ENCODE peak calls at places on chromosomes 16 and 17, in nine cellular contexts. One of them, this sample, is unnamed.

GRCh38 chr17:45431531-45432404 is 902 bp downstream of the ARHGAP27 start:
- DNase-seq in lower lobe of right lung: peak
- DNase-seq in HFF-Myc: no peak
- DNase-seq in GM12865: peak
- DNase-seq in AG04450: no peak
- DNase-seq in left ventricle myocardium inferior: peak
- DNase-seq in astrocyte of the cerebellum: no peak
- DNase-seq in heart left ventricle: peak
- DNase-seq in fibroblast of lung: no peak
- DNase-seq in this sample: no peak

GRCh38 chr16:22968931-22969330 is 155.0 kb downstream of the HS3ST2 start:
- DNase-seq in AG04450: no peak
- DNase-seq in left ventricle myocardium inferior: no peak
- DNase-seq in heart left ventricle: no peak
- DNase-seq in GM12865: no peak
- DNase-seq in HFF-Myc: no peak
- DNase-seq in fibroblast of lung: no peak
- DNase-seq in lower lobe of right lung: no peak
- DNase-seq in astrocyte of the cerebellum: no peak
- DNase-seq in this sample: no peak

GRCh38 chr16:64489449-64489848 is 632.4 kb downstream of the CDH11 start:
- DNase-seq in lower lobe of right lung: no peak
- DNase-seq in fibroblast of lung: no peak
- DNase-seq in GM12865: no peak
- DNase-seq in left ventricle myocardium inferior: no peak
- DNase-seq in HFF-Myc: no peak
- DNase-seq in astrocyte of the cerebellum: no peak
- DNase-seq in AG04450: no peak
- DNase-seq in heart left ventricle: no peak
- DNase-seq in this sample: no peak

GRCh38 chr16:49009204-49009603 is 272.4 kb downstream of the CBLN1 start:
- DNase-seq in astrocyte of the cerebellum: no peak
- DNase-seq in fibroblast of lung: no peak
- DNase-seq in heart left ventricle: no peak
- DNase-seq in left ventricle myocardium inferior: no peak
- DNase-seq in lower lobe of right lung: no peak
- DNase-seq in HFF-Myc: no peak
- DNase-seq in AG04450: no peak
- DNase-seq in GM12865: no peak
- DNase-seq in this sample: no peak

GRCh38 chr16:26787924-26788323 is 278.8 kb upstream of the C16orf82 start:
- DNase-seq in lower lobe of right lung: no peak
- DNase-seq in AG04450: no peak
- DNase-seq in GM12865: peak
- DNase-seq in HFF-Myc: no peak
- DNase-seq in left ventricle myocardium inferior: no peak
- DNase-seq in astrocyte of the cerebellum: no peak
- DNase-seq in fibroblast of lung: no peak
- DNase-seq in heart left ventricle: no peak
- DNase-seq in this sample: no peak

GRCh38 chr16:53643474-53643873 is 60.2 kb downstream of the RPGRIP1L start:
- DNase-seq in left ventricle myocardium inferior: no peak
- DNase-seq in fibroblast of lung: no peak
- DNase-seq in HFF-Myc: no peak
- DNase-seq in heart left ventricle: no peak
- DNase-seq in astrocyte of the cerebellum: no peak
- DNase-seq in AG04450: no peak
- DNase-seq in lower lobe of right lung: no peak
- DNase-seq in GM12865: peak
- DNase-seq in this sample: no peak

GRCh38 chr16:57045694-57046381 is 46.5 kb upstream of the CPNE2 start:
- DNase-seq in left ventricle myocardium inferior: peak
- DNase-seq in heart left ventricle: peak
- DNase-seq in astrocyte of the cerebellum: peak
- DNase-seq in HFF-Myc: no peak
- DNase-seq in fibroblast of lung: peak
- DNase-seq in GM12865: peak
- DNase-seq in AG04450: peak
- DNase-seq in lower lobe of right lung: peak
- DNase-seq in this sample: no peak

GRCh38 chr17:48134912-48135480 is 27.4 kb downstream of the SNX11 start:
- DNase-seq in left ventricle myocardium inferior: no peak
- DNase-seq in HFF-Myc: no peak
- DNase-seq in fibroblast of lung: no peak
- DNase-seq in heart left ventricle: no peak
- DNase-seq in AG04450: no peak
- DNase-seq in lower lobe of right lung: no peak
- DNase-seq in GM12865: no peak
- DNase-seq in astrocyte of the cerebellum: no peak
- DNase-seq in this sample: no peak

GRCh38 chr16:88703486-88704309 is 2.5 kb downstream of the RNF166 start:
- DNase-seq in lower lobe of right lung: peak
- DNase-seq in heart left ventricle: peak
- DNase-seq in astrocyte of the cerebellum: no peak
- DNase-seq in fibroblast of lung: no peak
- DNase-seq in GM12865: peak
- DNase-seq in left ventricle myocardium inferior: peak
- DNase-seq in HFF-Myc: no peak
- DNase-seq in AG04450: no peak
- DNase-seq in this sample: no peak

GRCh38 chr17:9356488-9356911 is 219.1 kb downstream of the STX8 start:
- DNase-seq in AG04450: no peak
- DNase-seq in left ventricle myocardium inferior: no peak
- DNase-seq in HFF-Myc: no peak
- DNase-seq in fibroblast of lung: no peak
- DNase-seq in lower lobe of right lung: peak
- DNase-seq in GM12865: peak
- DNase-seq in heart left ventricle: no peak
- DNase-seq in astrocyte of the cerebellum: no peak
- DNase-seq in this sample: no peak

GRCh38 chr16:19431636-19432340 is 14.1 kb downstream of the TMC5 start:
- DNase-seq in HFF-Myc: no peak
- DNase-seq in heart left ventricle: no peak
- DNase-seq in left ventricle myocardium inferior: no peak
- DNase-seq in lower lobe of right lung: no peak
- DNase-seq in astrocyte of the cerebellum: no peak
- DNase-seq in AG04450: no peak
- DNase-seq in fibroblast of lung: no peak
- DNase-seq in GM12865: no peak
- DNase-seq in this sample: no peak

GRCh38 chr17:11814655-11815262 is 182.5 kb downstream of the ZNF18 start:
- DNase-seq in AG04450: no peak
- DNase-seq in HFF-Myc: no peak
- DNase-seq in lower lobe of right lung: no peak
- DNase-seq in astrocyte of the cerebellum: peak
- DNase-seq in left ventricle myocardium inferior: no peak
- DNase-seq in GM12865: no peak
- DNase-seq in heart left ventricle: no peak
- DNase-seq in fibroblast of lung: no peak
- DNase-seq in this sample: no peak

GRCh38 chr16:59210955-59211541 is 476.9 kb upstream of the GOT2 start:
- DNase-seq in lower lobe of right lung: no peak
- DNase-seq in GM12865: no peak
- DNase-seq in heart left ventricle: no peak
- DNase-seq in astrocyte of the cerebellum: peak
- DNase-seq in fibroblast of lung: peak
- DNase-seq in HFF-Myc: no peak
- DNase-seq in left ventricle myocardium inferior: no peak
- DNase-seq in AG04450: no peak
- DNase-seq in this sample: peak

GRCh38 chr17:16448490-16448889 is 33.1 kb downstream of the TRPV2 start:
- DNase-seq in GM12865: no peak
- DNase-seq in HFF-Myc: no peak
- DNase-seq in lower lobe of right lung: no peak
- DNase-seq in left ventricle myocardium inferior: no peak
- DNase-seq in AG04450: no peak
- DNase-seq in fibroblast of lung: no peak
- DNase-seq in astrocyte of the cerebellum: no peak
- DNase-seq in heart left ventricle: no peak
- DNase-seq in this sample: no peak

GRCh38 chr16:66881014-66881417 is 701 bp downstream of the PDP2 start:
- DNase-seq in heart left ventricle: peak
- DNase-seq in lower lobe of right lung: no peak
- DNase-seq in astrocyte of the cerebellum: no peak
- DNase-seq in HFF-Myc: no peak
- DNase-seq in left ventricle myocardium inferior: no peak
- DNase-seq in fibroblast of lung: no peak
- DNase-seq in GM12865: peak
- DNase-seq in AG04450: no peak
- DNase-seq in this sample: no peak

GRCh38 chr16:25110392-25110947 is 1.1 kb upstream of the LCMT1 start:
- DNase-seq in left ventricle myocardium inferior: no peak
- DNase-seq in HFF-Myc: no peak
- DNase-seq in heart left ventricle: no peak
- DNase-seq in AG04450: no peak
- DNase-seq in astrocyte of the cerebellum: no peak
- DNase-seq in GM12865: peak
- DNase-seq in fibroblast of lung: peak
- DNase-seq in lower lobe of right lung: no peak
- DNase-seq in this sample: no peak

GRCh38 chr16:25106567-25107465 is 4.7 kb upstream of the LCMT1 start:
- DNase-seq in left ventricle myocardium inferior: peak
- DNase-seq in AG04450: peak
- DNase-seq in heart left ventricle: peak
- DNase-seq in HFF-Myc: peak
- DNase-seq in astrocyte of the cerebellum: peak
- DNase-seq in GM12865: peak
- DNase-seq in lower lobe of right lung: peak
- DNase-seq in fibroblast of lung: peak
- DNase-seq in this sample: peak

GRCh38 chr16:25109643-25110042 is 1.9 kb upstream of the LCMT1 start:
- DNase-seq in HFF-Myc: peak
- DNase-seq in GM12865: no peak
- DNase-seq in astrocyte of the cerebellum: peak
- DNase-seq in lower lobe of right lung: no peak
- DNase-seq in heart left ventricle: peak
- DNase-seq in AG04450: peak
- DNase-seq in left ventricle myocardium inferior: no peak
- DNase-seq in fibroblast of lung: peak
- DNase-seq in this sample: peak

GRCh38 chr16:25107466-25107792 is 4.1 kb upstream of the LCMT1 start:
- DNase-seq in GM12865: no peak
- DNase-seq in lower lobe of right lung: no peak
- DNase-seq in fibroblast of lung: no peak
- DNase-seq in AG04450: no peak
- DNase-seq in astrocyte of the cerebellum: no peak
- DNase-seq in HFF-Myc: no peak
- DNase-seq in heart left ventricle: no peak
- DNase-seq in left ventricle myocardium inferior: no peak
- DNase-seq in this sample: no peak

DNA sequence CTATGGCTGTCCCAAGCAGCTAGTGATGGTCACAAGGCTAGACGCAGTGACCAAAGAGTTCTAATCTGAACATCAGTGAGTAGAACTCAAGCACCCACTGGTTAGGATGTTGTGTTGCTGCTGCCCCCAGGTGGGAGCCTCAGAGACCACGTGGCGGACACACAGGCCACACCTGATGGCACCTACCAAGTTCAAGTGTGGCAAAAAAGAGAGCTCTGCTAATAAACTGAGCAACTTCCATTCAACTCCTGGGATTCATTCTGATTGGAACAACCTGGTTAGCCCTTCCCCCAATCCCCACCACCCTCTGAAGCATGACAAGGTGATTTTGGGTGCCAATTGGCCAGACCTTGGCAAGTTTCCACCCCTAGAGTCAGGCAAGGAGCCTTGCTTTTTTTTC is 3.5 kb upstream of the LCMT1 start:
- DNase-seq in left ventricle myocardium inferior: no peak
- DNase-seq in GM12865: peak
- DNase-seq in HFF-Myc: no peak
- DNase-seq in heart left ventricle: no peak
- DNase-seq in fibroblast of lung: no peak
- DNase-seq in lower lobe of right lung: no peak
- DNase-seq in AG04450: no peak
- DNase-seq in astrocyte of the cerebellum: no peak
- DNase-seq in this sample: no peak
- H3K4me3 ChIP-seq in left ventricle myocardium inferior: no peak
- H3K4me3 ChIP-seq in GM12865: no peak
- H3K4me3 ChIP-seq in HFF-Myc: no peak
- H3K4me3 ChIP-seq in heart left ventricle: no peak
- H3K4me3 ChIP-seq in fibroblast of lung: no peak
- H3K4me3 ChIP-seq in lower lobe of right lung: no peak
- H3K4me3 ChIP-seq in AG04450: no peak
- H3K4me3 ChIP-seq in astrocyte of the cerebellum: no peak
- H3K4me3 ChIP-seq in this sample: no peak

GRCh38 chr16:11669380-11670146 is 1.3 kb downstream of the SNN start:
- DNase-seq in left ventricle myocardium inferior: peak
- DNase-seq in astrocyte of the cerebellum: no peak
- DNase-seq in GM12865: peak
- DNase-seq in fibroblast of lung: peak
- DNase-seq in AG04450: no peak
- DNase-seq in lower lobe of right lung: peak
- DNase-seq in HFF-Myc: no peak
- DNase-seq in heart left ventricle: peak
- DNase-seq in this sample: no peak
- H3K4me3 ChIP-seq in left ventricle myocardium inferior: peak
- H3K4me3 ChIP-seq in astrocyte of the cerebellum: peak
- H3K4me3 ChIP-seq in GM12865: peak
- H3K4me3 ChIP-seq in fibroblast of lung: peak
- H3K4me3 ChIP-seq in AG04450: peak
- H3K4me3 ChIP-seq in lower lobe of right lung: peak
- H3K4me3 ChIP-seq in HFF-Myc: peak
- H3K4me3 ChIP-seq in heart left ventricle: peak
- H3K4me3 ChIP-seq in this sample: peak

GRCh38 chr16:28293589-28293935 is 1.2 kb downstream of the SBK1 start:
- DNase-seq in astrocyte of the cerebellum: no peak
- DNase-seq in GM12865: no peak
- DNase-seq in lower lobe of right lung: no peak
- DNase-seq in heart left ventricle: no peak
- DNase-seq in HFF-Myc: no peak
- DNase-seq in fibroblast of lung: no peak
- DNase-seq in left ventricle myocardium inferior: no peak
- DNase-seq in AG04450: no peak
- DNase-seq in this sample: no peak
- H3K4me3 ChIP-seq in astrocyte of the cerebellum: no peak
- H3K4me3 ChIP-seq in GM12865: no peak
- H3K4me3 ChIP-seq in lower lobe of right lung: peak
- H3K4me3 ChIP-seq in heart left ventricle: no peak
- H3K4me3 ChIP-seq in HFF-Myc: no peak
- H3K4me3 ChIP-seq in fibroblast of lung: no peak
- H3K4me3 ChIP-seq in left ventricle myocardium inferior: no peak
- H3K4me3 ChIP-seq in AG04450: no peak
- H3K4me3 ChIP-seq in this sample: no peak

DNA sequence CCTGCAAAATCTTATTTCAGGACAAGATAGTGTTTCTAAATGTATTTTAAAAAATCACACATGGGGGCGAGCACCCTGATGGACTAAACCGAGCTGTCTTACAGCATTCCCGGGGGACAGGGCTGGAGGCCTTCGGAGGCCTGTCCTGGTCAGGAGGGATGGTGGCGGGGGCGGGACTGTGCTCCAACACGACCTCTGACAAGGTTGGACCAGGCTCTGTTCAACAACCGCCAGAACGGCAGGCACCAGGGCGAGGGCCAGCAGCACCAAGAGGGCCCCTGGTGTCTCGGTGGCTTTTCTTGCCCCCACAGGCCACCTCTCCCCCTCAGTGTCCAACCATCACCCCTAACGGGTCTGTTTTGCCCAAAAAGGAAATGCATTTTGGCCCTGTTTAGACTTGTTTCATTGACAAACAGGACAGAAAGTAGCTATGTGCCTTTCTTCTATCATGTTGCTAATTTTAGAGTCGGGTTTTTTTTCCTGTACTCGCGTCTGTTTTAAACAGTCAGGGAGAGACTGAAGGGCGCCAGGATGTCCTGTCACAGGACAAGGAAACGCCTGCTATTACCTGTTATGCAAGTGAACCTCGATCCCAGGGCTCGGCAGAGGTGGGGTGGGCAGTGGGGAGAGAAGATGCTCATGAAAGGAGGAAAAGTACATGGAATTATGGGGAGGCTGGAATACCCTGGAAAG is 11.7 kb downstream of the TMEM204 start:
- DNase-seq in left ventricle myocardium inferior: peak
- DNase-seq in lower lobe of right lung: no peak
- DNase-seq in fibroblast of lung: no peak
- DNase-seq in heart left ventricle: peak
- DNase-seq in AG04450: no peak
- DNase-seq in astrocyte of the cerebellum: no peak
- DNase-seq in GM12865: peak
- DNase-seq in HFF-Myc: no peak
- DNase-seq in this sample: no peak
- H3K4me3 ChIP-seq in left ventricle myocardium inferior: peak
- H3K4me3 ChIP-seq in lower lobe of right lung: peak
- H3K4me3 ChIP-seq in fibroblast of lung: peak
- H3K4me3 ChIP-seq in heart left ventricle: peak
- H3K4me3 ChIP-seq in AG04450: no peak
- H3K4me3 ChIP-seq in astrocyte of the cerebellum: no peak
- H3K4me3 ChIP-seq in GM12865: no peak
- H3K4me3 ChIP-seq in HFF-Myc: no peak
- H3K4me3 ChIP-seq in this sample: no peak